ENCODE peak calls at places on chromosomes 13 and 19, in seven cellular contexts. Y is left lung, J is brain microvascular endothelial cell, P is BJ, T is K562, L is AG09319, A is epithelial cell of esophagus. Q is an unnamed sample.

GRCh38 chr19:46536391-46536790 is 40.7 kb upstream of the PNMA8B start:
- DNase-seq in Y (no peak), J (no peak), P (no peak), T (no peak), L (no peak), A (no peak), Q (no peak)

GRCh38 chr19:33819875-33820781 is 23.5 kb downstream of the KCTD15 start:
- DNase-seq in Y (peak), J (peak), P (peak), T (peak), L (peak), A (peak), Q (no peak)

GRCh38 chr19:16944626-16945363 is 56.0 kb downstream of the F2RL3 start:
- DNase-seq in Y (no peak), J (no peak), P (no peak), T (peak), L (no peak), A (no peak), Q (no peak)

GRCh38 chr19:12365094-12365371 is 450 bp downstream of the ZNF442 start:
- DNase-seq in Y (no peak), J (peak), P (no peak), T (no peak), L (no peak), A (peak), Q (no peak)

GRCh38 chr19:48921721-48922500 is 11.6 kb upstream of the DHDH start:
- DNase-seq in Y (no peak), J (no peak), P (no peak), T (no peak), L (no peak), A (no peak), Q (no peak)

GRCh38 chr13:51912091-51912490 is 50.3 kb downstream of the CCDC70 start:
- DNase-seq in Y (no peak), J (no peak), P (no peak), T (no peak), L (no peak), A (peak), Q (peak)

GRCh38 chr19:41376998-41377365 is 649 bp downstream of the TMEM91 start:
- DNase-seq in Y (peak), J (no peak), P (no peak), T (no peak), L (no peak), A (no peak), Q (no peak)

GRCh38 chr13:32246468-32246867 is 68.7 kb downstream of the ZAR1L start:
- DNase-seq in Y (no peak), J (peak), P (no peak), T (peak), L (peak), A (peak), Q (no peak)

GRCh38 chr13:46617382-46617781 is 64.4 kb downstream of the LRCH1 start:
- DNase-seq in Y (no peak), J (no peak), P (no peak), T (no peak), L (no peak), A (no peak), Q (no peak)

GRCh38 chr13:35976126-35976525 is 155.1 kb downstream of the DCLK1 start:
- DNase-seq in Y (no peak), J (no peak), P (no peak), T (no peak), L (no peak), A (no peak), Q (no peak)

GRCh38 chr19:15456441-15456840 is 6.7 kb upstream of the WIZ start:
- DNase-seq in Y (peak), J (no peak), P (no peak), T (no peak), L (no peak), A (no peak), Q (no peak)

GRCh38 chr13:45297456-45298205 is 43.4 kb downstream of the TPT1 start:
- DNase-seq in Y (no peak), J (no peak), P (no peak), T (no peak), L (no peak), A (no peak), Q (no peak)

GRCh38 chr13:23688336-23688735 is 118.1 kb downstream of the TNFRSF19 start:
- DNase-seq in Y (no peak), J (no peak), P (no peak), T (no peak), L (no peak), A (peak), Q (no peak)

GRCh38 chr19:50414850-50415660 is 3.7 kb upstream of the SPIB start:
- DNase-seq in Y (peak), J (peak), P (no peak), T (peak), L (peak), A (peak), Q (no peak)

GRCh38 chr19:13847033-13847899 is 29.7 kb upstream of the NANOS3 start:
- DNase-seq in Y (peak), J (peak), P (no peak), T (peak), L (peak), A (peak), Q (peak)

GRCh38 chr13:48853381-48854102 is 122.2 kb upstream of the FNDC3A start:
- DNase-seq in Y (no peak), J (peak), P (no peak), T (no peak), L (no peak), A (no peak), Q (no peak)

GRCh38 chr13:114115191-114115671 is 17.2 kb downstream of the RASA3 start:
- DNase-seq in Y (peak), J (peak), P (no peak), T (peak), L (no peak), A (peak), Q (no peak)

GRCh38 chr19:18292810-18293641 is 11.6 kb upstream of the JUND start:
- DNase-seq in Y (peak), J (peak), P (no peak), T (peak), L (no peak), A (no peak), Q (no peak)

GRCh38 chr19:43078311-43078710 is 4.2 kb downstream of the PSG2 start:
- DNase-seq in Y (no peak), J (peak), P (peak), T (no peak), L (no peak), A (peak), Q (no peak)

GRCh38 chr19:35556025-35556590 is 7.3 kb downstream of the ATP4A start:
- DNase-seq in Y (no peak), J (no peak), P (no peak), T (no peak), L (no peak), A (no peak), Q (no peak)

GRCh38 chr19:35556846-35557538 is 6.5 kb downstream of the ATP4A start:
- DNase-seq in Y (no peak), J (no peak), P (no peak), T (no peak), L (no peak), A (no peak), Q (no peak)

GRCh38 chr19:35554076-35554475 is 8.7 kb downstream of the TMEM147 start:
- DNase-seq in Y (no peak), J (no peak), P (no peak), T (no peak), L (no peak), A (no peak), Q (no peak)

GRCh38 chr19:35553385-35554000 is 8.1 kb downstream of the TMEM147 start:
- DNase-seq in Y (no peak), J (no peak), P (no peak), T (no peak), L (no peak), A (no peak), Q (no peak)

GRCh38 chr19:35555301-35556005 is 8.0 kb downstream of the ATP4A start:
- DNase-seq in Y (no peak), J (no peak), P (no peak), T (peak), L (no peak), A (no peak), Q (no peak)
- TF ChIP-seq CTCF in Y (no peak), J (peak), P (peak), T (peak), L (peak), A (no peak), Q (no peak)

DNA sequence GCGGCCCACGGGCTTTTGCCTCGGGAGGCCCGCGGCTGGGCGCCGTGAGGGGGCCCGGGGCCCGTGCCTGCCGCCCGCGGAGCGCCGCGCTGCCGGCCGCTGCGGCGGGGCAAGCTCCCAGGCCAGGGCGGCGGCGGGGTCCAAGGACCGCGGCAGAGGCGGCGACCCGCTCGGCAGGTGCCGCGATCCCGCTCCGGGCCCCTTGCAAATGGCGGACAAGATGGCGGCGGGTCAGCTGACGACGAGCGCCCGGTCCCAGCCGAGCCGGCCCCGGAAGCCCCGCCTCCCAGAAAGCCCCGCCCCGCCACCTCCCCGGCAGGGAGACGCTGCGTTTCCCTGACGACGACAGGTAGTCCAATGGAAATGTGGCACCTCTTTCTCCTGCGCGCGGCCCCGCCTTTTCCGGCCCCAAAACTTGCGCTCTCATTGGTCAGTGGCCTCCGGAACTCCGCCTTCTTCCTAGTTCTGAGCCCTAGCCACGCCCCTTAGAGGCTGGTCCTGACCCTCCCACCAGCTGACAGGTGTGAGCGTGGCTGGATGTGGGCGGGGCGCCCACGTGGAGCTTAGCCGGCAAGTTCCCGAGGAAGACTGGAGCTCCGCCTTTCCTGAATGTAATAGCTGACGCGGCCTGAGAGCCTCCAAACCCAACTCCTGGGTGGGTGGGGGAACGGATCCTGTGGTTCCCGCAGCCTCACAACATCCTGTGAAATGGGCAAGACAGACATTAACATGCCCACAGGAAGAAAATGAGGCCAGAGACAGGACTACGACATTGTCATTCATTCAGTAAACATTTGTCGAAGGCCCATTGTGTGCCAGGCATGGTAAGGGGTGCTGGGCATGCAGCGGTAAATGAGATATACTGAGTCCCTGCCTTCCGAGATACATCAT is at the start of gene AP3D1:
- DNase-seq in Y (peak), J (peak), P (peak), T (peak), L (peak), A (peak), Q (peak)
- TF ChIP-seq CTCF in Y (no peak), J (no peak), P (no peak), T (no peak), L (no peak), A (no peak), Q (no peak)

GRCh38 chr19:1488282-1488601 is 1.9 kb downstream of the PCSK4 start:
- DNase-seq in Y (no peak), J (no peak), P (no peak), T (no peak), L (no peak), A (no peak), Q (no peak)

GRCh38 chr19:1490020-1490310 is 185 bp downstream of the PCSK4 start:
- DNase-seq in Y (no peak), J (no peak), P (no peak), T (no peak), L (no peak), A (no peak), Q (no peak)

GRCh38 chr19:1491114-1491848 is at the start of gene REEP6:
- DNase-seq in Y (peak), J (no peak), P (no peak), T (no peak), L (no peak), A (no peak), Q (no peak)

GRCh38 chr19:1490311-1491113 is at the start of gene PCSK4:
- DNase-seq in Y (peak), J (peak), P (peak), T (peak), L (peak), A (peak), Q (peak)

GRCh38 chr19:1489463-1489971 is 633 bp downstream of the PCSK4 start:
- DNase-seq in Y (peak), J (no peak), P (no peak), T (no peak), L (no peak), A (no peak), Q (no peak)
- TF ChIP-seq CTCF in Y (no peak), J (no peak), P (no peak), T (no peak), L (no peak), A (no peak), Q (no peak)

GRCh38 chr13:73275163-73275562 is 216.4 kb downstream of the KLF5 start:
- DNase-seq in Y (no peak), J (no peak), P (no peak), T (no peak), L (no peak), A (no peak), Q (no peak)
- TF ChIP-seq CTCF in Y (no peak), J (no peak), P (no peak), T (no peak), L (no peak), A (no peak), Q (no peak)

DNA sequence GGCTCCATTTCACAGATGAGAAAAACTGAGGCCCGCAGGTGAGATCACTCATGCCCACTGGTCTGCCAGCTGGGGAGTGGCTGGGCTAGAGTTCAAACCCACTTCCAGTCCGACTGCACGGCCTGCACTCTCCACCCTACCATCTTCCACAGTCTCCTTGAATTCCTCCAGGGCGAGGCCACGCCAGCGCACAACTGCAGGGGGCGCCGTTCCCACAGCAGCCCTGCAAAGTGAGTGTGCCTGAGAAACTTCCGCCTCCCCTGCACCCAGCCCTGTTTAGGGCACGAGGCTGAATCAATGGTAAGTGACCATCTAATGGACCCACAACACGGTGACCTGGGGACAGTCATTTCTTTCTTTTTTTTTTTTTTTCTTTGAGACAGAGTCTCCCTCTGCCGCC is 829 bp upstream of the ATCAY start:
- DNase-seq in Y (no peak), J (no peak), P (no peak), T (peak), L (no peak), A (no peak), Q (no peak)
- TF ChIP-seq CTCF in Y (no peak), J (peak), P (no peak), T (peak), L (no peak), A (no peak), Q (no peak)

GRCh38 chr19:7992575-7992974 is 12.9 kb downstream of the ELAVL1 start:
- DNase-seq in Y (peak), J (no peak), P (no peak), T (no peak), L (no peak), A (peak), Q (no peak)

GRCh38 chr19:7994923-7995682 is 10.3 kb downstream of the ELAVL1 start:
- DNase-seq in Y (no peak), J (no peak), P (no peak), T (no peak), L (no peak), A (no peak), Q (no peak)

GRCh38 chr19:7995756-7996155 is 9.7 kb downstream of the ELAVL1 start:
- DNase-seq in Y (no peak), J (no peak), P (no peak), T (no peak), L (no peak), A (no peak), Q (no peak)

GRCh38 chr19:7993560-7993959 is 11.9 kb downstream of the ELAVL1 start:
- DNase-seq in Y (peak), J (no peak), P (no peak), T (no peak), L (no peak), A (no peak), Q (no peak)

GRCh38 chr19:7994114-7994513 is 11.3 kb downstream of the ELAVL1 start:
- DNase-seq in Y (peak), J (no peak), P (no peak), T (no peak), L (no peak), A (no peak), Q (no peak)
- TF ChIP-seq CTCF in Y (no peak), J (peak), P (no peak), T (no peak), L (no peak), A (no peak), Q (no peak)

Q was measured in vagina.